ENCODE peak calls at places on chromosome 14, in ten cellular contexts. One of them, this sample, is unnamed.

GRCh38 chr14:23633160-23633701 is 2.9 kb upstream of the DHRS2 start:
- DNase-seq in activated CD4-positive, alpha-beta T cell treated with anti-CD3 and anti-CD28 coated beads, Interleukin-2, amount 10 ng/mL, durations not matched to agents 7 days and 5 days: no peak
- DNase-seq in endothelial cell: peak; percentile 16
- DNase-seq in A549: peak; percentile 18
- DNase-seq in stimulated activated CD4-positive, alpha-beta T cell treated with anti-CD3 and anti-CD28 coated beads, TNF-alpha, amount 100 ng/mL, for 48 hours: no peak
- DNase-seq in foreskin fibroblast: no peak
- DNase-seq in NCI-H2171 treated with DMSO at 0.1 percent for 48 hours: no peak
- DNase-seq in T-cell: no peak
- DNase-seq in iris pigment epithelial cell: peak; percentile 16
- DNase-seq in HL-60: no peak
- DNase-seq in this sample: no peak

GRCh38 chr14:68815288-68816182 is 22.7 kb upstream of the ZFP36L1 start:
- DNase-seq in foreskin fibroblast: no peak
- DNase-seq in A549: no peak
- DNase-seq in endothelial cell: no peak
- DNase-seq in T-cell: no peak
- DNase-seq in iris pigment epithelial cell: no peak
- DNase-seq in activated CD4-positive, alpha-beta T cell treated with anti-CD3 and anti-CD28 coated beads, Interleukin-2, amount 10 ng/mL, durations not matched to agents 7 days and 5 days: no peak
- DNase-seq in NCI-H2171 treated with DMSO at 0.1 percent for 48 hours: no peak
- DNase-seq in HL-60: no peak
- DNase-seq in stimulated activated CD4-positive, alpha-beta T cell treated with anti-CD3 and anti-CD28 coated beads, TNF-alpha, amount 100 ng/mL, for 48 hours: no peak
- DNase-seq in this sample: no peak

GRCh38 chr14:68367444-68368014 is 425.3 kb downstream of the ZFP36L1 start:
- DNase-seq in NCI-H2171 treated with DMSO at 0.1 percent for 48 hours: no peak
- DNase-seq in iris pigment epithelial cell: peak; percentile 21
- DNase-seq in HL-60: no peak
- DNase-seq in activated CD4-positive, alpha-beta T cell treated with anti-CD3 and anti-CD28 coated beads, Interleukin-2, amount 10 ng/mL, durations not matched to agents 7 days and 5 days: no peak
- DNase-seq in A549: no peak
- DNase-seq in endothelial cell: no peak
- DNase-seq in stimulated activated CD4-positive, alpha-beta T cell treated with anti-CD3 and anti-CD28 coated beads, TNF-alpha, amount 100 ng/mL, for 48 hours: no peak
- DNase-seq in foreskin fibroblast: no peak
- DNase-seq in T-cell: no peak
- DNase-seq in this sample: no peak

GRCh38 chr14:104423715-104424405 is 155.7 kb upstream of the C14orf180 start:
- DNase-seq in A549: no peak
- DNase-seq in foreskin fibroblast: no peak
- DNase-seq in iris pigment epithelial cell: no peak
- DNase-seq in T-cell: no peak
- DNase-seq in activated CD4-positive, alpha-beta T cell treated with anti-CD3 and anti-CD28 coated beads, Interleukin-2, amount 10 ng/mL, durations not matched to agents 7 days and 5 days: peak; percentile 3
- DNase-seq in HL-60: no peak
- DNase-seq in stimulated activated CD4-positive, alpha-beta T cell treated with anti-CD3 and anti-CD28 coated beads, TNF-alpha, amount 100 ng/mL, for 48 hours: no peak
- DNase-seq in endothelial cell: no peak
- DNase-seq in NCI-H2171 treated with DMSO at 0.1 percent for 48 hours: no peak
- DNase-seq in this sample: no peak

GRCh38 chr14:34750670-34751069 is 36.3 kb upstream of the CFL2 start:
- DNase-seq in endothelial cell: no peak
- DNase-seq in HL-60: no peak
- DNase-seq in A549: no peak
- DNase-seq in foreskin fibroblast: peak; percentile 53
- DNase-seq in iris pigment epithelial cell: peak; percentile 86
- DNase-seq in stimulated activated CD4-positive, alpha-beta T cell treated with anti-CD3 and anti-CD28 coated beads, TNF-alpha, amount 100 ng/mL, for 48 hours: no peak
- DNase-seq in activated CD4-positive, alpha-beta T cell treated with anti-CD3 and anti-CD28 coated beads, Interleukin-2, amount 10 ng/mL, durations not matched to agents 7 days and 5 days: no peak
- DNase-seq in NCI-H2171 treated with DMSO at 0.1 percent for 48 hours: no peak
- DNase-seq in T-cell: no peak
- DNase-seq in this sample: no peak

GRCh38 chr14:61417141-61417540 is 95.8 kb downstream of the PRKCH start:
- DNase-seq in foreskin fibroblast: no peak
- DNase-seq in HL-60: no peak
- DNase-seq in iris pigment epithelial cell: no peak
- DNase-seq in NCI-H2171 treated with DMSO at 0.1 percent for 48 hours: no peak
- DNase-seq in endothelial cell: no peak
- DNase-seq in T-cell: no peak
- DNase-seq in activated CD4-positive, alpha-beta T cell treated with anti-CD3 and anti-CD28 coated beads, Interleukin-2, amount 10 ng/mL, durations not matched to agents 7 days and 5 days: peak; percentile 31
- DNase-seq in stimulated activated CD4-positive, alpha-beta T cell treated with anti-CD3 and anti-CD28 coated beads, TNF-alpha, amount 100 ng/mL, for 48 hours: no peak
- DNase-seq in A549: no peak
- DNase-seq in this sample: no peak

GRCh38 chr14:23831591-23831990 is 122.0 kb upstream of the DHRS4 start:
- DNase-seq in HL-60: peak; percentile 41
- DNase-seq in foreskin fibroblast: no peak
- DNase-seq in activated CD4-positive, alpha-beta T cell treated with anti-CD3 and anti-CD28 coated beads, Interleukin-2, amount 10 ng/mL, durations not matched to agents 7 days and 5 days: peak; percentile 8
- DNase-seq in iris pigment epithelial cell: no peak
- DNase-seq in endothelial cell: no peak
- DNase-seq in A549: no peak
- DNase-seq in NCI-H2171 treated with DMSO at 0.1 percent for 48 hours: no peak
- DNase-seq in T-cell: no peak
- DNase-seq in stimulated activated CD4-positive, alpha-beta T cell treated with anti-CD3 and anti-CD28 coated beads, TNF-alpha, amount 100 ng/mL, for 48 hours: no peak
- DNase-seq in this sample: no peak

GRCh38 chr14:89248430-89249295 is 168.4 kb downstream of the FOXN3 start:
- DNase-seq in endothelial cell: no peak
- DNase-seq in activated CD4-positive, alpha-beta T cell treated with anti-CD3 and anti-CD28 coated beads, Interleukin-2, amount 10 ng/mL, durations not matched to agents 7 days and 5 days: no peak
- DNase-seq in iris pigment epithelial cell: no peak
- DNase-seq in HL-60: no peak
- DNase-seq in NCI-H2171 treated with DMSO at 0.1 percent for 48 hours: no peak
- DNase-seq in stimulated activated CD4-positive, alpha-beta T cell treated with anti-CD3 and anti-CD28 coated beads, TNF-alpha, amount 100 ng/mL, for 48 hours: no peak
- DNase-seq in foreskin fibroblast: no peak
- DNase-seq in T-cell: no peak
- DNase-seq in A549: no peak
- DNase-seq in this sample: no peak

GRCh38 chr14:79670811-79671210 is 540.5 kb downstream of the DIO2 start:
- DNase-seq in NCI-H2171 treated with DMSO at 0.1 percent for 48 hours: peak; percentile 93
- DNase-seq in endothelial cell: no peak
- DNase-seq in iris pigment epithelial cell: no peak
- DNase-seq in activated CD4-positive, alpha-beta T cell treated with anti-CD3 and anti-CD28 coated beads, Interleukin-2, amount 10 ng/mL, durations not matched to agents 7 days and 5 days: no peak
- DNase-seq in foreskin fibroblast: no peak
- DNase-seq in T-cell: no peak
- DNase-seq in stimulated activated CD4-positive, alpha-beta T cell treated with anti-CD3 and anti-CD28 coated beads, TNF-alpha, amount 100 ng/mL, for 48 hours: no peak
- DNase-seq in HL-60: no peak
- DNase-seq in A549: no peak
- DNase-seq in this sample: no peak

GRCh38 chr14:95256011-95256775 is 63.5 kb downstream of the CLMN start:
- DNase-seq in NCI-H2171 treated with DMSO at 0.1 percent for 48 hours: peak; percentile 30
- DNase-seq in T-cell: no peak
- DNase-seq in stimulated activated CD4-positive, alpha-beta T cell treated with anti-CD3 and anti-CD28 coated beads, TNF-alpha, amount 100 ng/mL, for 48 hours: no peak
- DNase-seq in activated CD4-positive, alpha-beta T cell treated with anti-CD3 and anti-CD28 coated beads, Interleukin-2, amount 10 ng/mL, durations not matched to agents 7 days and 5 days: no peak
- DNase-seq in endothelial cell: no peak
- DNase-seq in foreskin fibroblast: no peak
- DNase-seq in iris pigment epithelial cell: no peak
- DNase-seq in HL-60: no peak
- DNase-seq in A549: no peak
- DNase-seq in this sample: no peak

GRCh38 chr14:72094844-72095582 is 162.8 kb downstream of the RGS6 start:
- DNase-seq in HL-60: no peak
- DNase-seq in activated CD4-positive, alpha-beta T cell treated with anti-CD3 and anti-CD28 coated beads, Interleukin-2, amount 10 ng/mL, durations not matched to agents 7 days and 5 days: no peak
- DNase-seq in endothelial cell: no peak
- DNase-seq in stimulated activated CD4-positive, alpha-beta T cell treated with anti-CD3 and anti-CD28 coated beads, TNF-alpha, amount 100 ng/mL, for 48 hours: no peak
- DNase-seq in NCI-H2171 treated with DMSO at 0.1 percent for 48 hours: no peak
- DNase-seq in A549: no peak
- DNase-seq in T-cell: no peak
- DNase-seq in iris pigment epithelial cell: no peak
- DNase-seq in foreskin fibroblast: no peak
- DNase-seq in this sample: no peak

GRCh38 chr14:89089330-89089729 is 264.9 kb downstream of the TTC8 start:
- DNase-seq in NCI-H2171 treated with DMSO at 0.1 percent for 48 hours: no peak
- DNase-seq in foreskin fibroblast: no peak
- DNase-seq in stimulated activated CD4-positive, alpha-beta T cell treated with anti-CD3 and anti-CD28 coated beads, TNF-alpha, amount 100 ng/mL, for 48 hours: no peak
- DNase-seq in activated CD4-positive, alpha-beta T cell treated with anti-CD3 and anti-CD28 coated beads, Interleukin-2, amount 10 ng/mL, durations not matched to agents 7 days and 5 days: no peak
- DNase-seq in endothelial cell: no peak
- DNase-seq in A549: no peak
- DNase-seq in iris pigment epithelial cell: no peak
- DNase-seq in T-cell: no peak
- DNase-seq in HL-60: no peak
- DNase-seq in this sample: no peak

GRCh38 chr14:96249016-96249415 is 7.0 kb upstream of the BDKRB1 start:
- DNase-seq in foreskin fibroblast: peak; percentile 90
- DNase-seq in iris pigment epithelial cell: peak; percentile 97
- DNase-seq in activated CD4-positive, alpha-beta T cell treated with anti-CD3 and anti-CD28 coated beads, Interleukin-2, amount 10 ng/mL, durations not matched to agents 7 days and 5 days: no peak
- DNase-seq in T-cell: no peak
- DNase-seq in HL-60: peak; percentile 82
- DNase-seq in NCI-H2171 treated with DMSO at 0.1 percent for 48 hours: no peak
- DNase-seq in stimulated activated CD4-positive, alpha-beta T cell treated with anti-CD3 and anti-CD28 coated beads, TNF-alpha, amount 100 ng/mL, for 48 hours: no peak
- DNase-seq in endothelial cell: no peak
- DNase-seq in A549: no peak
- DNase-seq in this sample: no peak

GRCh38 chr14:93214598-93214997 is 7.5 kb downstream of the UBR7 start:
- DNase-seq in NCI-H2171 treated with DMSO at 0.1 percent for 48 hours: no peak
- DNase-seq in iris pigment epithelial cell: no peak
- DNase-seq in endothelial cell: no peak
- DNase-seq in T-cell: no peak
- DNase-seq in HL-60: no peak
- DNase-seq in A549: no peak
- DNase-seq in foreskin fibroblast: no peak
- DNase-seq in activated CD4-positive, alpha-beta T cell treated with anti-CD3 and anti-CD28 coated beads, Interleukin-2, amount 10 ng/mL, durations not matched to agents 7 days and 5 days: no peak
- DNase-seq in stimulated activated CD4-positive, alpha-beta T cell treated with anti-CD3 and anti-CD28 coated beads, TNF-alpha, amount 100 ng/mL, for 48 hours: no peak
- DNase-seq in this sample: no peak

GRCh38 chr14:23112359-23113178 is 6.5 kb downstream of the CEBPE start:
- DNase-seq in endothelial cell: no peak
- DNase-seq in activated CD4-positive, alpha-beta T cell treated with anti-CD3 and anti-CD28 coated beads, Interleukin-2, amount 10 ng/mL, durations not matched to agents 7 days and 5 days: no peak
- DNase-seq in HL-60: peak; percentile 85
- DNase-seq in stimulated activated CD4-positive, alpha-beta T cell treated with anti-CD3 and anti-CD28 coated beads, TNF-alpha, amount 100 ng/mL, for 48 hours: no peak
- DNase-seq in T-cell: no peak
- DNase-seq in foreskin fibroblast: no peak
- DNase-seq in A549: no peak
- DNase-seq in NCI-H2171 treated with DMSO at 0.1 percent for 48 hours: no peak
- DNase-seq in iris pigment epithelial cell: no peak
- DNase-seq in this sample: no peak